ENCODE peak calls at places on chromosomes 11 and 22, in six cellular contexts. J is upper lobe of left lung, I is HepG2, Y is suprapubic skin, L is stomach, M is transverse colon. V is an unnamed sample.

GRCh38 chr22:42991010-42991651 is 23.8 kb downstream of the PACSIN2 start:
- DNase-seq in I (no peak), M (peak; percentile 69), J (no peak), Y (no peak), L (no peak), V (no peak)

GRCh38 chr11:90256404-90257157 is 33.7 kb upstream of the CHORDC1 start:
- DNase-seq in L (no peak), Y (no peak), M (no peak), J (no peak), I (no peak), V (no peak)

GRCh38 chr11:79437274-79437980 is 3.4 kb downstream of the TENM4 start:
- DNase-seq in Y (no peak), J (peak; percentile 41), M (peak; percentile 38), L (peak; percentile 64), I (no peak), V (peak; percentile 43)

GRCh38 chr22:19806213-19807160 is 45.9 kb downstream of the TBX1 start:
- DNase-seq in L (peak; percentile 86), Y (peak; percentile 84), J (peak; percentile 81), M (peak; percentile 92), I (no peak), V (peak; percentile 26)

GRCh38 chr11:11351042-11351586 is 1.9 kb downstream of the CSNK2A3 start:
- DNase-seq in L (no peak), J (no peak), I (no peak), M (no peak), Y (no peak), V (no peak)

GRCh38 chr11:97361812-97362378 is 972.1 kb downstream of the JRKL start:
- DNase-seq in M (no peak), I (no peak), J (no peak), L (no peak), Y (no peak), V (no peak)

GRCh38 chr11:20336056-20336455 is 27.5 kb upstream of the HTATIP2 start:
- DNase-seq in Y (no peak), I (no peak), J (no peak), L (no peak), M (no peak), V (no peak)

GRCh38 chr11:128422576-128423370 is 164.6 kb downstream of the ETS1 start:
- DNase-seq in Y (no peak), I (no peak), J (peak; percentile 28), M (peak; percentile 25), L (peak; percentile 35), V (no peak)

GRCh38 chr11:105821366-105821765 is 200.7 kb downstream of the MSANTD4 start:
- DNase-seq in L (no peak), M (no peak), J (no peak), I (no peak), Y (no peak), V (no peak)

GRCh38 chr11:46560300-46561025 is 33.4 kb downstream of the AMBRA1 start:
- DNase-seq in J (no peak), M (no peak), Y (no peak), L (no peak), I (no peak), V (no peak)

GRCh38 chr11:8258289-8258688 is 5.4 kb downstream of the LMO1 start:
- DNase-seq in I (no peak), J (peak; percentile 22), M (no peak), L (peak; percentile 11), Y (peak; percentile 67), V (no peak)

GRCh38 chr11:46300270-46300669 is 22.8 kb downstream of the CREB3L1 start:
- DNase-seq in L (no peak), I (no peak), J (no peak), M (no peak), Y (no peak), V (no peak)

GRCh38 chr11:2122222-2122906 is 16.8 kb downstream of the IGF2 start:
- DNase-seq in M (no peak), Y (no peak), L (no peak), J (no peak), I (peak; percentile 31), V (no peak)

GRCh38 chr11:122317337-122317736 is 201.3 kb upstream of the BLID start:
- DNase-seq in I (no peak), Y (no peak), J (no peak), L (no peak), M (no peak), V (no peak)

GRCh38 chr11:72081856-72082255 is 1.2 kb downstream of the LRRC51 start:
- DNase-seq in L (no peak), M (no peak), I (no peak), Y (no peak), J (no peak), V (no peak)

GRCh38 chr22:46902998-46903916 is 140.8 kb downstream of the TBC1D22A start:
- DNase-seq in L (peak; percentile 19), J (no peak), I (no peak), M (no peak), Y (peak; percentile 65), V (no peak)

GRCh38 chr11:8091671-8092070 is 10.7 kb downstream of the TUB start:
- DNase-seq in I (no peak), L (no peak), Y (peak; percentile 34), M (no peak), J (no peak), V (no peak)

GRCh38 chr11:86395061-86395551 is 20.4 kb downstream of the CCDC81 start:
- DNase-seq in I (no peak), J (no peak), M (no peak), L (no peak), Y (no peak), V (no peak)

GRCh38 chr11:26442131-26442530 is 110.2 kb downstream of the ANO3 start:
- DNase-seq in L (no peak), Y (no peak), J (no peak), M (no peak), I (no peak), V (no peak)

GRCh38 chr22:27420186-27420816 is 381.3 kb downstream of the MN1 start:
- DNase-seq in J (no peak), M (no peak), Y (no peak), L (no peak), I (no peak), V (peak; percentile 29)

GRCh38 chr11:120637131-120637530 is 125.6 kb downstream of the GRIK4 start:
- DNase-seq in J (no peak), L (no peak), M (no peak), I (no peak), Y (no peak), V (no peak)

GRCh38 chr11:39664023-39664422 is 1795.4 kb downstream of the LRRC4C start:
- DNase-seq in Y (no peak), M (no peak), L (no peak), I (no peak), J (no peak), V (no peak)

GRCh38 chr11:115455606-115456005 is 48.6 kb downstream of the CADM1 start:
- DNase-seq in J (no peak), Y (no peak), L (no peak), I (no peak), M (no peak), V (no peak)

GRCh38 chr11:132028380-132029240 is 658.2 kb downstream of the NTM start:
- DNase-seq in M (peak; percentile 46), J (no peak), Y (no peak), I (peak; percentile 16), L (peak; percentile 28), V (no peak)

GRCh38 chr11:16883179-16883578 is 131.0 kb downstream of the PLEKHA7 start:
- DNase-seq in I (no peak), J (peak; percentile 36), M (peak; percentile 14), L (peak; percentile 34), Y (no peak), V (no peak)

GRCh38 chr11:115930886-115931537 is 426.8 kb upstream of the CADM1 start:
- DNase-seq in M (peak; percentile 22), Y (no peak), L (no peak), J (no peak), I (no peak), V (no peak)

DNA sequence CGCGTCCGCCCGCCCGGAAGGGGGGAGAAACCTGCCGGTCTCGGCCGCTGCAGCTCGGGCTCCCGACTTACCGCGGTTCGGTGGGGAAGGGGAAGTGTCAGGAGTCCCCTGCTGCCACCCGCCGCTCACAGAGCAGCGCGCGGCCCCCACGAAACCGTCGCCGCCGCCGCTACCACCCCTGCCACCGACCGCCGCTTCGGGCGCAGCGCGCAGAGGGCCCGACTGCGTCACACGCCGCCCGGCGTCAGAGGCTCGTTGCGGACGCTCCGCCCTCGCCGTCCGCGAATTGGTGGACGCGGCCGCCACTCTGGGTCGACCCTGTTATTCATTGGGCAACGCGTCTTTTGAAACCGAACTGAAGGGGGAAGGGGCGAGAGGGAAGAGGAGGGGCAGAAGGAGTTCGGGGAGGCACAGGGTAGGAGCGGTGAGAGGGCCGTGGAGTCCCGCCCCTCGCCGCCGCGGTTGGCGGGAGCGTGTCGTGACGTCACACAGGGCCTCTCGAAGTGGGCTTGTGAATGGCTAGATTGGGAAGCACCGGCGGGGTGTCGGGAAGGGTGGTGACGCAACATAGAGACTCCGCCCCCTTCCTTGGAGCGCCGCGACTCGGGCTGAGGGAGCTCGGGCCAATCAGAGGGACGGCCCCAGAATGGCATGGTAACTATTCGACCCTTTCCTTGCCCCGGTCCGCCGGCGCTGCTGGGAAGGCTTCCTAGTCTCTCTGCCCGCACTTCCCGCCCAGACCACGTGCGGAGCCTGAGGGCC is at the start of gene NUP98:
- DNase-seq in I (peak; percentile 99), M (peak; percentile 100), J (peak; percentile 100), Y (peak; percentile 99), L (peak; percentile 100), V (peak; percentile 99)
- TF ChIP-seq EP300 in I (no peak), M (peak; percentile 47), J (peak; percentile 67), Y (no peak), L (no peak), V (peak; percentile 73)

GRCh38 chr11:126834573-126834972 is 166.0 kb downstream of the KIRREL3 start:
- DNase-seq in L (no peak), Y (no peak), J (no peak), I (no peak), M (no peak), V (no peak)

GRCh38 chr11:126837581-126837980 is 163.0 kb downstream of the KIRREL3 start:
- DNase-seq in J (no peak), Y (no peak), M (no peak), I (no peak), L (no peak), V (no peak)

GRCh38 chr11:126832387-126832786 is 168.2 kb downstream of the KIRREL3 start:
- DNase-seq in L (no peak), Y (no peak), M (no peak), J (no peak), I (no peak), V (no peak)

GRCh38 chr11:126833020-126833419 is 167.6 kb downstream of the KIRREL3 start:
- DNase-seq in L (no peak), Y (no peak), J (no peak), I (no peak), M (no peak), V (no peak)

GRCh38 chr11:126834149-126834548 is 166.4 kb downstream of the KIRREL3 start:
- DNase-seq in Y (no peak), J (no peak), L (no peak), I (no peak), M (no peak), V (peak; percentile 23)
- TF ChIP-seq EP300 in Y (no peak), J (no peak), L (no peak), I (no peak), M (no peak), V (peak; percentile 9)

GRCh38 chr22:44143596-44143995 is 37.1 kb upstream of the PARVG start:
- DNase-seq in M (no peak), L (no peak), J (no peak), Y (no peak), I (no peak), V (no peak)
- TF ChIP-seq EP300 in M (no peak), L (no peak), J (no peak), Y (no peak), I (no peak), V (no peak)

GRCh38 chr11:31664129-31664528 is 147.0 kb downstream of the PAX6 start:
- DNase-seq in M (no peak), J (no peak), Y (no peak), L (no peak), I (no peak), V (no peak)
- TF ChIP-seq EP300 in M (no peak), J (no peak), Y (no peak), L (no peak), I (no peak), V (no peak)

V was measured in tibial nerve.